ENCODE peak calls at places on chromosome 14, in seven cellular contexts. One of them, this sample, is unnamed.

GRCh38 chr14:85332401-85332800 is 197.5 kb upstream of the FLRT2 start:
- DNase-seq in fibroblast of lung: no peak
- DNase-seq in HEK293T: no peak
- DNase-seq in fibroblast of pulmonary artery: no peak
- DNase-seq in WTC11: no peak
- DNase-seq in activated gamma-delta T cell: no peak
- DNase-seq in caudate nucleus: no peak
- DNase-seq in this sample: no peak

GRCh38 chr14:95476747-95477146 is 39.7 kb downstream of the SYNE3 start:
- DNase-seq in fibroblast of lung: no peak
- DNase-seq in HEK293T: no peak
- DNase-seq in fibroblast of pulmonary artery: no peak
- DNase-seq in WTC11: no peak
- DNase-seq in activated gamma-delta T cell: no peak
- DNase-seq in caudate nucleus: no peak
- DNase-seq in this sample: no peak

GRCh38 chr14:45253754-45254300 is 825 bp upstream of the MIS18BP1 start:
- DNase-seq in fibroblast of lung: peak
- DNase-seq in HEK293T: no peak
- DNase-seq in fibroblast of pulmonary artery: peak
- DNase-seq in WTC11: no peak
- DNase-seq in activated gamma-delta T cell: no peak
- DNase-seq in caudate nucleus: no peak
- DNase-seq in this sample: peak

GRCh38 chr14:105849933-105850626 is 323.7 kb downstream of the TMEM121 start:
- DNase-seq in fibroblast of lung: no peak
- DNase-seq in HEK293T: no peak
- DNase-seq in fibroblast of pulmonary artery: no peak
- DNase-seq in WTC11: no peak
- DNase-seq in activated gamma-delta T cell: no peak
- DNase-seq in caudate nucleus: no peak
- DNase-seq in this sample: no peak

GRCh38 chr14:61437383-61437782 is 116.0 kb downstream of the PRKCH start:
- DNase-seq in fibroblast of lung: no peak
- DNase-seq in HEK293T: no peak
- DNase-seq in fibroblast of pulmonary artery: no peak
- DNase-seq in WTC11: no peak
- DNase-seq in activated gamma-delta T cell: no peak
- DNase-seq in caudate nucleus: no peak
- DNase-seq in this sample: no peak

GRCh38 chr14:92702441-92702918 is 45.9 kb downstream of the LGMN start:
- DNase-seq in fibroblast of lung: no peak
- DNase-seq in HEK293T: no peak
- DNase-seq in fibroblast of pulmonary artery: no peak
- DNase-seq in WTC11: no peak
- DNase-seq in activated gamma-delta T cell: no peak
- DNase-seq in caudate nucleus: no peak
- DNase-seq in this sample: no peak

GRCh38 chr14:61331992-61332657 is 10.7 kb downstream of the PRKCH start:
- DNase-seq in fibroblast of lung: no peak
- DNase-seq in HEK293T: peak
- DNase-seq in fibroblast of pulmonary artery: no peak
- DNase-seq in WTC11: no peak
- DNase-seq in activated gamma-delta T cell: no peak
- DNase-seq in caudate nucleus: no peak
- DNase-seq in this sample: no peak

GRCh38 chr14:70823281-70823680 is 14.0 kb upstream of the MAP3K9 start:
- DNase-seq in fibroblast of lung: no peak
- DNase-seq in HEK293T: no peak
- DNase-seq in fibroblast of pulmonary artery: no peak
- DNase-seq in WTC11: no peak
- DNase-seq in activated gamma-delta T cell: no peak
- DNase-seq in caudate nucleus: no peak
- DNase-seq in this sample: no peak

GRCh38 chr14:51534623-51535022 is 117.1 kb upstream of the FRMD6 start:
- DNase-seq in fibroblast of lung: peak
- DNase-seq in HEK293T: no peak
- DNase-seq in fibroblast of pulmonary artery: peak
- DNase-seq in WTC11: no peak
- DNase-seq in activated gamma-delta T cell: no peak
- DNase-seq in caudate nucleus: no peak
- DNase-seq in this sample: no peak

GRCh38 chr14:59464651-59465569 is at the start of gene GPR135:
- DNase-seq in fibroblast of lung: peak
- DNase-seq in HEK293T: no peak
- DNase-seq in fibroblast of pulmonary artery: peak
- DNase-seq in WTC11: peak
- DNase-seq in activated gamma-delta T cell: peak
- DNase-seq in caudate nucleus: peak
- DNase-seq in this sample: no peak

GRCh38 chr14:30108975-30109700 is 181.5 kb upstream of the PRKD1 start:
- DNase-seq in fibroblast of lung: peak
- DNase-seq in HEK293T: no peak
- DNase-seq in fibroblast of pulmonary artery: no peak
- DNase-seq in WTC11: no peak
- DNase-seq in activated gamma-delta T cell: no peak
- DNase-seq in caudate nucleus: no peak
- DNase-seq in this sample: no peak

This sample was measured in NCI-H226.